ENCODE peak calls at places on chromosomes 5 and 9, in six cellular contexts. Q, I, W, X, V and S are unnamed samples.

GRCh38 chr5:151082274-151082902 is 1.6 kb upstream of the TNIP1 start:
- DNase-seq in V (no peak), X (peak; percentile 73), I (no peak), W (no peak), Q (no peak), S (no peak)

GRCh38 chr5:171593401-171593800 is 174.0 kb downstream of the FGF18 start:
- DNase-seq in V (no peak), I (no peak), Q (no peak), X (no peak), W (no peak), S (no peak)

GRCh38 chr5:179008667-179009066 is 13.5 kb upstream of the GRM6 start:
- DNase-seq in Q (no peak), I (no peak), X (no peak), V (no peak), W (no peak), S (no peak)

GRCh38 chr5:14298126-14298847 is 155.1 kb downstream of the TRIO start:
- DNase-seq in X (no peak), W (peak; percentile 50), Q (no peak), I (peak; percentile 36), V (no peak), S (no peak)

GRCh38 chr9:34419716-34420504 is 38.5 kb downstream of the FAM219A start:
- DNase-seq in W (no peak), X (no peak), V (no peak), Q (no peak), I (no peak), S (no peak)

GRCh38 chr5:107985144-107985543 is 314.4 kb upstream of the EFNA5 start:
- DNase-seq in V (peak; percentile 57), I (no peak), W (no peak), X (peak; percentile 9), Q (no peak), S (no peak)

GRCh38 chr9:130557077-130557468 is 22.3 kb upstream of the FUBP3 start:
- DNase-seq in Q (no peak), I (no peak), V (no peak), W (no peak), X (no peak), S (no peak)

GRCh38 chr5:145824040-145824439 is 11.1 kb downstream of the PRELID2 start:
- DNase-seq in Q (no peak), I (no peak), X (no peak), W (no peak), V (no peak), S (no peak)

GRCh38 chr5:115507682-115508081 is 36.9 kb downstream of the FEM1C start:
- DNase-seq in Q (no peak), I (no peak), W (peak; percentile 23), X (no peak), V (no peak), S (no peak)

GRCh38 chr5:129460121-129460950 is at the start of gene ADAMTS19:
- DNase-seq in V (no peak), X (peak; percentile 11), I (no peak), Q (no peak), W (peak; percentile 56), S (peak; percentile 31)

DNA sequence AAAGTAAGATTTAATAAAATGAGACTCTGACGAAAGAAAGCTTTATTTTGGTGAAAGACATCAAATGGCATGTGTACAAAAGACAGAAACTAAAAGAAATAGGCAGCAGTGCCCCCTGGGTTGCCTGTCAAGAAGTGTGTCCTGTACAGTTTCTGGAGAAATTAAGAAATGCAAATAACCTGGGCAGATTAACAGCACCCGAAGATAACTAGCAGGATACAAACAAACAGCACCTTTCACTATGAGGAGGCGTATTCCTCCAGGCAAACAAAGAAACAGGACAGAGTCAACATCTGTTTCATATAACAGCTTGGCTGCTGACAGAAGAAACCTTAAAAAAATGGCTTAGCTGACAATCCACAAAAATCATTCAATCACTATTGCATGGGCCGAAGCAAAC is 162.3 kb downstream of the ARL15 start:
- DNase-seq in I (no peak), W (no peak), X (no peak), V (no peak), Q (no peak), S (no peak)
- TF ChIP-seq CTCF in I (no peak), W (peak; percentile 33), X (no peak), V (no peak), Q (no peak), S (no peak)

DNA sequence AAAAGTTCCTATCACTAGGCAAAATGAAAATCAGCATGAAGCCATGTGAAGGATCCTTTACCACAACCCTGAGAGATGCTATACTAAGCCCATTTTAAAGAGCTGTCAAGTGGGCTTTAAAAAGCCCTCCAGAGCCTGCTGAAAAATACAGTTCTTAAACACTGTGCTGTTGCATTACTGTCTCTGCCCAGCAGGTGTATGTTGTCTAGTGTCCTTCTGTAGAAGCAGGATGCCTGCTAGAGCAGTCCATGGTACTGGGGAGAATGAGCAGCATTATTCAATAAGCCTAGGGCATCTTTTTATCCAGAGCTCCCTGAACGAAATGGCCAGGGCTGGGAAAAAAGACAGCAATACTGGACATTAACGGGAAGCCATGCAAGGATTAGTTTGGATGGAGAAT is 126.2 kb upstream of the PLCXD3 start:
- DNase-seq in I (no peak), X (no peak), W (no peak), V (no peak), Q (no peak), S (no peak)
- TF ChIP-seq CTCF in I (no peak), X (no peak), W (peak; percentile 34), V (no peak), Q (no peak), S (no peak)

GRCh38 chr9:88168564-88168963 is 30.3 kb upstream of the SPATA31C2 start:
- DNase-seq in W (no peak), Q (no peak), I (no peak), X (no peak), V (no peak), S (no peak)

GRCh38 chr9:88177343-88177742 is 39.1 kb upstream of the SPATA31C2 start:
- DNase-seq in Q (no peak), X (no peak), I (no peak), W (no peak), V (no peak), S (no peak)

GRCh38 chr9:88174324-88174723 is 36.0 kb upstream of the SPATA31C2 start:
- DNase-seq in V (no peak), I (no peak), W (no peak), X (no peak), Q (no peak), S (no peak)

GRCh38 chr9:88169700-88170099 is 31.4 kb upstream of the SPATA31C2 start:
- DNase-seq in Q (no peak), I (no peak), V (no peak), W (no peak), X (no peak), S (no peak)

DNA sequence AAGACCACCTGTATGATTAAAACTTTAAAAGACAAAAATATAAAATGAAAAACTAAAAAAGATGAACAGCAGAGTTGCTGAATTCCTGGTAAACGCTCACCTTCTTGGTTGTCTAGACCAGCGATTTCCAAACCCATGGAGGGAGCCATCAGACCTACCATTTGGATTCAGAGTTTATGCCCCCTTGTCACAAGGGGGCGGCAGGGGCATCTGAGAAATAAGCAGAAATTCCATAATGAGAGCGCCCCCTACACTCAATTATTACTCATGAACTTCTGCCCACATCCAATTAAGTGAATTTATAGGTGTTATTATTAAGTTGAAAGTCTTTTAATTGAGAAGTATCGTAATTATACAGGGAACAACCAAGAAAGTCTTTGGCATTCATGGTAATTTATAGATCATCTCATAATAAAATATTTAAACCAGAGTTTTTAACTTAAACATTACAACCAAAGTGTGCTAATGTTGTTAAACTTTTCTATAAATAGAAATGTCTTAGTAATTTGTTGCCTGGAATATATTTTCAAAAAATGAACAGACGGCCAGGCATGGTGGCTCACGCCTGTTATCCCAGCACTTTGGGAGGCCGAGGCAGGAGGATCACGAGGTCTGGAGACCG is 35.2 kb upstream of the SPATA31C2 start:
- DNase-seq in X (peak; percentile 20), I (peak; percentile 19), V (no peak), W (peak; percentile 26), Q (no peak), S (peak; percentile 32)
- TF ChIP-seq CTCF in X (peak; percentile 22), I (no peak), V (peak; percentile 50), W (peak; percentile 67), Q (peak; percentile 45), S (peak; percentile 69)

DNA sequence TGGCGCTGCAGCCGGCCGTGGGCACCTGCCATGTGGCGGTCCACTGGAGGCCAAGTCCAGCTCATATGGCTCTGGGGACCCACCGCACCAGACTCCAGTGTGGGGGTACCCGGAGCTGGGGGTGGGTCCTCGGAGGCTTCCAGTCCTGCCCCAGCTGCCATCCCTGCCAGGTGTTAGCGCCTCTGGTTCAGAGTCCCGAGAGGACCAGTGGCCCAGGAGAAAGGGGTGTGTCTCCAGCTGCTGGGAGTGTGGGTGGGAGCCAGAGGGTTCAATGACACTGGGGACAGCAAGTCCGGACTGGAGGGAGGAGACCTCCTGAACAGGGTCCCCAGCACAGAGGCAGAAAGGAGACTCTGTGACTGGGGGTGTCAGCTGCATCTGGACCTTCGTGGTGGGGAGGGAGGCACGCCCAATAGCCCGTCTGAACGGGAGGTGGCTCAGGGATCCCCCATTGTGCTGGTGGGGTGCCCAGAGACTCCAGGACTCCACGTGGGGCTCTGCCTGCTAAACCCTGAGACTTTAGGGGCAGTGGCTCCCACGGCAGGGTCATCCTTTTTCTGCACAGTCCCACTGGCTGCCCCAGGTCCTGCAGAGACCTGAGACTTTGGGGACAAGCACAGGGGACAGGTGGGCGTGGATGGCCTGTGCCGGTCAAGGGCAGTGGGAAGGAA is 2.4 kb upstream of the AHRR start:
- DNase-seq in X (no peak), V (no peak), W (no peak), Q (no peak), I (no peak), S (peak; percentile 11)
- TF ChIP-seq CTCF in X (no peak), V (no peak), W (no peak), Q (no peak), I (no peak), S (no peak)

GRCh38 chr9:79073201-79073600 is 498.6 kb upstream of the TLE4 start:
- DNase-seq in I (no peak), X (no peak), V (no peak), W (no peak), Q (no peak), S (no peak)
- TF ChIP-seq CTCF in I (no peak), X (no peak), V (no peak), W (no peak), Q (no peak), S (no peak)